ENCODE peak calls at places on chromosome 11, in seven cellular contexts. One of them, this sample, is unnamed.

GRCh38 chr11:19551454-19551853 is 161.2 kb upstream of the NAV2 start:
- DNase-seq in fibroblast of lung: peak; percentile 5
- DNase-seq in coronary artery: peak; percentile 16
- DNase-seq in OCI-LY7: no peak
- DNase-seq in HCT116: no peak
- DNase-seq in HFF-Myc: no peak
- DNase-seq in suprapubic skin: no peak
- DNase-seq in this sample: no peak

GRCh38 chr11:132980721-132981120 is 551.6 kb downstream of the OPCML start:
- DNase-seq in HFF-Myc: no peak
- DNase-seq in HCT116: no peak
- DNase-seq in coronary artery: no peak
- DNase-seq in suprapubic skin: no peak
- DNase-seq in OCI-LY7: no peak
- DNase-seq in fibroblast of lung: no peak
- DNase-seq in this sample: no peak

GRCh38 chr11:72712168-72712721 is 38.0 kb upstream of the PDE2A start:
- DNase-seq in HFF-Myc: no peak
- DNase-seq in HCT116: no peak
- DNase-seq in coronary artery: no peak
- DNase-seq in fibroblast of lung: peak; percentile 19
- DNase-seq in OCI-LY7: no peak
- DNase-seq in suprapubic skin: no peak
- DNase-seq in this sample: peak; percentile 15

GRCh38 chr11:78110830-78111229 is 28.6 kb downstream of the ALG8 start:
- DNase-seq in fibroblast of lung: no peak
- DNase-seq in suprapubic skin: no peak
- DNase-seq in HCT116: no peak
- DNase-seq in HFF-Myc: no peak
- DNase-seq in coronary artery: no peak
- DNase-seq in OCI-LY7: no peak
- DNase-seq in this sample: peak; percentile 53

GRCh38 chr11:2540521-2541320 is 95.9 kb downstream of the KCNQ1 start:
- DNase-seq in fibroblast of lung: no peak
- DNase-seq in OCI-LY7: no peak
- DNase-seq in suprapubic skin: peak; percentile 32
- DNase-seq in coronary artery: peak; percentile 29
- DNase-seq in HCT116: no peak
- DNase-seq in HFF-Myc: no peak
- DNase-seq in this sample: no peak

GRCh38 chr11:35337136-35337918 is 82.0 kb downstream of the SLC1A2 start:
- DNase-seq in suprapubic skin: no peak
- DNase-seq in OCI-LY7: no peak
- DNase-seq in coronary artery: no peak
- DNase-seq in HFF-Myc: peak; percentile 98
- DNase-seq in HCT116: peak; percentile 97
- DNase-seq in fibroblast of lung: peak; percentile 97
- DNase-seq in this sample: peak; percentile 92

GRCh38 chr11:93831343-93832082 is 18.9 kb downstream of the VSTM5 start:
- DNase-seq in fibroblast of lung: no peak
- DNase-seq in HCT116: no peak
- DNase-seq in OCI-LY7: no peak
- DNase-seq in coronary artery: no peak
- DNase-seq in suprapubic skin: no peak
- DNase-seq in HFF-Myc: no peak
- DNase-seq in this sample: no peak

GRCh38 chr11:23725752-23726151 is 771.1 kb upstream of the LUZP2 start:
- DNase-seq in OCI-LY7: no peak
- DNase-seq in suprapubic skin: no peak
- DNase-seq in HFF-Myc: no peak
- DNase-seq in fibroblast of lung: peak; percentile 2
- DNase-seq in HCT116: no peak
- DNase-seq in coronary artery: no peak
- DNase-seq in this sample: peak; percentile 32

GRCh38 chr11:24664399-24664798 is 167.5 kb downstream of the LUZP2 start:
- DNase-seq in HFF-Myc: no peak
- DNase-seq in fibroblast of lung: no peak
- DNase-seq in OCI-LY7: no peak
- DNase-seq in coronary artery: no peak
- DNase-seq in suprapubic skin: no peak
- DNase-seq in HCT116: no peak
- DNase-seq in this sample: no peak

GRCh38 chr11:57294225-57295131 is 30.3 kb downstream of the TNKS1BP1 start:
- DNase-seq in HFF-Myc: no peak
- DNase-seq in fibroblast of lung: peak; percentile 57
- DNase-seq in OCI-LY7: no peak
- DNase-seq in coronary artery: no peak
- DNase-seq in HCT116: no peak
- DNase-seq in suprapubic skin: no peak
- DNase-seq in this sample: peak; percentile 68

GRCh38 chr11:119578466-119579220 is 150.4 kb downstream of the NECTIN1 start:
- DNase-seq in HFF-Myc: no peak
- DNase-seq in coronary artery: peak; percentile 4
- DNase-seq in suprapubic skin: peak; percentile 10
- DNase-seq in OCI-LY7: no peak
- DNase-seq in HCT116: no peak
- DNase-seq in fibroblast of lung: no peak
- DNase-seq in this sample: no peak

GRCh38 chr11:2400069-2400760 is at the start of gene TSSC4:
- DNase-seq in fibroblast of lung: peak; percentile 100
- DNase-seq in OCI-LY7: peak; percentile 100
- DNase-seq in HCT116: peak; percentile 100
- DNase-seq in suprapubic skin: peak; percentile 100
- DNase-seq in coronary artery: peak; percentile 100
- DNase-seq in HFF-Myc: peak; percentile 99
- DNase-seq in this sample: peak; percentile 100

GRCh38 chr11:46524201-46524600 is 69.6 kb downstream of the AMBRA1 start:
- DNase-seq in fibroblast of lung: no peak
- DNase-seq in HCT116: no peak
- DNase-seq in HFF-Myc: no peak
- DNase-seq in OCI-LY7: no peak
- DNase-seq in coronary artery: no peak
- DNase-seq in suprapubic skin: no peak
- DNase-seq in this sample: no peak

GRCh38 chr11:9153651-9154050 is 62.3 kb upstream of the SCUBE2 start:
- DNase-seq in HFF-Myc: no peak
- DNase-seq in OCI-LY7: no peak
- DNase-seq in HCT116: no peak
- DNase-seq in coronary artery: no peak
- DNase-seq in fibroblast of lung: no peak
- DNase-seq in suprapubic skin: no peak
- DNase-seq in this sample: no peak

GRCh38 chr11:21909145-21909544 is 283.7 kb upstream of the ANO5 start:
- DNase-seq in OCI-LY7: no peak
- DNase-seq in HCT116: no peak
- DNase-seq in HFF-Myc: no peak
- DNase-seq in coronary artery: no peak
- DNase-seq in fibroblast of lung: no peak
- DNase-seq in suprapubic skin: no peak
- DNase-seq in this sample: no peak

GRCh38 chr11:6022954-6023353 is 7.6 kb downstream of the OR56A1 start:
- DNase-seq in HFF-Myc: no peak
- DNase-seq in HCT116: peak; percentile 33
- DNase-seq in suprapubic skin: no peak
- DNase-seq in OCI-LY7: peak; percentile 61
- DNase-seq in coronary artery: no peak
- DNase-seq in fibroblast of lung: peak; percentile 40
- DNase-seq in this sample: peak; percentile 65

GRCh38 chr11:75639752-75640151 is 29.1 kb downstream of the MAP6 start:
- DNase-seq in suprapubic skin: peak; percentile 70
- DNase-seq in HCT116: no peak
- DNase-seq in fibroblast of lung: peak; percentile 61
- DNase-seq in HFF-Myc: no peak
- DNase-seq in coronary artery: no peak
- DNase-seq in OCI-LY7: no peak
- DNase-seq in this sample: peak; percentile 51

GRCh38 chr11:116415095-116415494 is 357.7 kb downstream of the BUD13 start:
- DNase-seq in fibroblast of lung: no peak
- DNase-seq in suprapubic skin: no peak
- DNase-seq in OCI-LY7: no peak
- DNase-seq in HCT116: no peak
- DNase-seq in HFF-Myc: no peak
- DNase-seq in coronary artery: no peak
- DNase-seq in this sample: no peak
- TF ChIP-seq CTCF in fibroblast of lung: no peak
- TF ChIP-seq CTCF in suprapubic skin: no peak
- TF ChIP-seq CTCF in OCI-LY7: no peak
- TF ChIP-seq CTCF in HCT116: no peak
- TF ChIP-seq CTCF in HFF-Myc: no peak
- TF ChIP-seq CTCF in coronary artery: no peak
- TF ChIP-seq CTCF in this sample: no peak

DNA sequence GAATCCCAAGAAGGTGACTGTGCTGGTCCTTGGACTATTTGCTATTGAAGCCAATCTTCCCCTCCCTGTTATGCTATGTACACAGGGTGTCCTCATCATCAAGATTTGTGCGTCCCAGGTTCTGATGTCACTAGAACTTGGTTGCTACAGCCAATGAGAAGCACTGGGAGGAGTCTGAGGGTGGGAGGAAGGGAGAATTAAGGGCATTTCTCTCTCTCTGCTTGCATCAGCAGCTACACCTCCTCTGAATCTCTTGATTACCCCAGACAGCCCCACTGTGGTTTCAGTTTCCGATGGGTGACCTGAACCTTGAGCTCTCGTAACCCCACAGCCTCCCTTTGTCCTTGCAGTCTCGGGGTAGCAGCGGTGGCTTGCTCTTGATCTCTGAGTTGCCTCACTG is 212.4 kb upstream of the SESN3 start:
- DNase-seq in suprapubic skin: no peak
- DNase-seq in HFF-Myc: no peak
- DNase-seq in coronary artery: no peak
- DNase-seq in HCT116: no peak
- DNase-seq in OCI-LY7: peak; percentile 10
- DNase-seq in fibroblast of lung: no peak
- DNase-seq in this sample: no peak
- H3K4me3 ChIP-seq in suprapubic skin: no peak overlapping the region
- H3K4me3 ChIP-seq in HFF-Myc: no peak overlapping the region
- H3K4me3 ChIP-seq in coronary artery: no peak overlapping the region
- H3K4me3 ChIP-seq in HCT116: no peak overlapping the region
- H3K4me3 ChIP-seq in OCI-LY7: no peak overlapping the region
- H3K4me3 ChIP-seq in fibroblast of lung: no peak overlapping the region
- H3K4me3 ChIP-seq in this sample: no peak overlapping the region

DNA sequence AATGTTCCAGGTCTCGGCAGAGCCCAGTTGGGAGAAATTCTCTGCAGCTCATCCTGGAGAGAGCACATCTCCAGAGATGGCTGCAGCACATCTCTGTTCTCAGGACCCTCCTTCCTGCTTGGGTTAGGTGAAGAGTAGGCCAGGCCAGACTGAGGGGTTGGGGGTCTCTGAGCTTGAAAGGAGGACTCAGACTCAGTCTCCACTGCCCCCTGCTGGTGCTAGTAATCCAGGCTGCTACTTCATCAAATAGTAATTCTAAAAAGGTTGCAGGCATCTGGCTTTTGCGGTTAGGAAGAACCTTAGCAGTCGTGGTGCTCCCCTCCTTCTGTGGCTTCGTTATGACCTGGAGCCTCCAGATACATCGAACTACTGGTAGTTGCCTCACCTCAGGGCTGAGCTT is 9.7 kb downstream of the TUB start:
- DNase-seq in fibroblast of lung: peak; percentile 40
- DNase-seq in HCT116: peak; percentile 8
- DNase-seq in suprapubic skin: peak; percentile 56
- DNase-seq in HFF-Myc: no peak
- DNase-seq in OCI-LY7: peak; percentile 51
- DNase-seq in coronary artery: no peak
- DNase-seq in this sample: peak; percentile 40
- TF ChIP-seq CTCF in fibroblast of lung: peak; percentile 75
- TF ChIP-seq CTCF in HCT116: peak; percentile 32
- TF ChIP-seq CTCF in suprapubic skin: peak; percentile 20
- TF ChIP-seq CTCF in HFF-Myc: peak; percentile 73
- TF ChIP-seq CTCF in OCI-LY7: peak; percentile 75
- TF ChIP-seq CTCF in coronary artery: peak; percentile 31
- TF ChIP-seq CTCF in this sample: peak; percentile 63

DNA sequence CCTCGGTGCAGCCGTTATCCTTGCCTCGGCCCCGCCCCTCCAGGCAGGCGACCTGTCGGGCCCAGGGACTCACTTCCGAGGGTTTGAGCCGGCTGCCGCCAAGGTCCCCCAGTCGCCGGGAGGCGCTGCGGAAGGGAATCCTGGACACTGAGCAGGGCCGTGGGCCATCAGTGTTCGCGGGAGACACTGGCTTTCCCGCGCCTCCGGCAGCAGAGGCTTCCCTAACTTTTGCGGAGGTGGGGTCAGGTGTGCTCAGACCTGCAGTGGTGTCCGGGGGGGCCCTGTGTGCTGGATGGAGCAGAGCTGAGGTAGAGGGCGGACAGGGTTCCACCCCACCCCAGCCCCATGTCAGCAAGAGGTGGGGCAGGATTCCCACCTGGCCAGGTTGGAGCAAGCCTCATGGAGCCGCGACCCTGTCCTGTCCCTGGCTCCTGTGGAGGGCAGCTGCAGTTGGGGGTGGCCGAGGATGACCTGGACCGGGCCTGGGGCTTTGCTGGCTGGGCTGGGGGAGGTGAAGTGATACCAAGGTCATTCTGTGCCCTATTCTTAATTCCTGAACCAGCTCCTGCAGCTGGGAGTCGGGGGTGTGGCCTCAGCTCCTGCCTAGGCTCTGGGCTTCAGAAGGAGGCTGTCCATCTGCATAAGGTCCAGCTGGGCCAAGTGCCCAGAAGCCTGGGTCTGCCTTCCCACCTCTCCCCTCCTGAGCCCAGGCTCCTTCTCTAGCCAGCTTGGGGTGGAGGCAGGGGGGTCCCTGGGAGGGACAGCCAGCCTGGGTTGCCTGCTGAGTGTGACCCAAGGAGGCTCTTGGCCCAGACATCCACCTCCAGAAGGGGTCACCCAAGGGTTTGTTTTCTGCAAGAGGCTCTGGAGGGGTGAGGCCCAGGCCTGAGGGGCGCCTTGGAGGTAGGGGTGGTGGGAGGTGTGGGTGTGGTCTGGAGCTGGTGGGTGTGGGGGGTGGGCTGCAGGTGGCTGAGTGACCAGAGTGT is 8.4 kb downstream of the TSPAN4 start:
- DNase-seq in HFF-Myc: no peak
- DNase-seq in fibroblast of lung: no peak
- DNase-seq in suprapubic skin: no peak
- DNase-seq in OCI-LY7: peak; percentile 36
- DNase-seq in HCT116: no peak
- DNase-seq in coronary artery: no peak
- DNase-seq in this sample: no peak
- H3K4me3 ChIP-seq in HFF-Myc: peak overlapping the region; percentile 1
- H3K4me3 ChIP-seq in fibroblast of lung: peak overlapping the region; percentile 33
- H3K4me3 ChIP-seq in suprapubic skin: no peak overlapping the region
- H3K4me3 ChIP-seq in OCI-LY7: no peak overlapping the region
- H3K4me3 ChIP-seq in HCT116: no peak overlapping the region
- H3K4me3 ChIP-seq in coronary artery: no peak overlapping the region
- H3K4me3 ChIP-seq in this sample: no peak overlapping the region

This sample was measured in cardiac fibroblast.